ENCODE peak calls at places on chromosomes 11 and 22, in six cellular contexts. C is colonic mucosa, S is GM23248, X is PC-3, J is fibroblast of lung, U is K562. A is an unnamed sample. For H3K4me1, the result is how much of the 10 kb centered on the place peaks cover.

GRCh38 chr22:46287873-46288751 is 8.6 kb upstream of the GTSE1 start:
- DNase-seq in C (no peak), S (no peak), X (no peak), J (no peak), U (no peak), A (no peak)

GRCh38 chr11:86676533-86677154 is 4.2 kb upstream of the ME3 start:
- DNase-seq in C (no peak), S (peak), X (peak), J (no peak), U (peak), A (peak)

GRCh38 chr11:33544593-33545373 is 155.8 kb downstream of the C11orf91 start:
- DNase-seq in C (no peak), S (no peak), X (peak), J (no peak), U (no peak), A (no peak)

GRCh38 chr11:7964873-7965272 is 374 bp downstream of the NLRP10 start:
- DNase-seq in C (no peak), S (peak), X (peak), J (peak), U (no peak), A (no peak)

GRCh38 chr11:4066960-4067359 is 27.6 kb upstream of the RRM1 start:
- DNase-seq in C (no peak), S (no peak), X (no peak), J (no peak), U (no peak), A (peak)

GRCh38 chr11:720017-720641 is 14.1 kb downstream of the EPS8L2 start:
- DNase-seq in C (no peak), S (no peak), X (no peak), J (no peak), U (peak), A (no peak)

GRCh38 chr22:46002757-46003270 is 25.9 kb upstream of the WNT7B start:
- DNase-seq in C (no peak), S (peak), X (peak), J (peak), U (no peak), A (no peak)

GRCh38 chr11:79422866-79423265 is 18.0 kb downstream of the TENM4 start:
- DNase-seq in C (no peak), S (no peak), X (no peak), J (no peak), U (no peak), A (no peak)

GRCh38 chr11:86438685-86439084 is 64.0 kb downstream of the CCDC81 start:
- DNase-seq in C (no peak), S (no peak), X (peak), J (peak), U (no peak), A (no peak)

DNA sequence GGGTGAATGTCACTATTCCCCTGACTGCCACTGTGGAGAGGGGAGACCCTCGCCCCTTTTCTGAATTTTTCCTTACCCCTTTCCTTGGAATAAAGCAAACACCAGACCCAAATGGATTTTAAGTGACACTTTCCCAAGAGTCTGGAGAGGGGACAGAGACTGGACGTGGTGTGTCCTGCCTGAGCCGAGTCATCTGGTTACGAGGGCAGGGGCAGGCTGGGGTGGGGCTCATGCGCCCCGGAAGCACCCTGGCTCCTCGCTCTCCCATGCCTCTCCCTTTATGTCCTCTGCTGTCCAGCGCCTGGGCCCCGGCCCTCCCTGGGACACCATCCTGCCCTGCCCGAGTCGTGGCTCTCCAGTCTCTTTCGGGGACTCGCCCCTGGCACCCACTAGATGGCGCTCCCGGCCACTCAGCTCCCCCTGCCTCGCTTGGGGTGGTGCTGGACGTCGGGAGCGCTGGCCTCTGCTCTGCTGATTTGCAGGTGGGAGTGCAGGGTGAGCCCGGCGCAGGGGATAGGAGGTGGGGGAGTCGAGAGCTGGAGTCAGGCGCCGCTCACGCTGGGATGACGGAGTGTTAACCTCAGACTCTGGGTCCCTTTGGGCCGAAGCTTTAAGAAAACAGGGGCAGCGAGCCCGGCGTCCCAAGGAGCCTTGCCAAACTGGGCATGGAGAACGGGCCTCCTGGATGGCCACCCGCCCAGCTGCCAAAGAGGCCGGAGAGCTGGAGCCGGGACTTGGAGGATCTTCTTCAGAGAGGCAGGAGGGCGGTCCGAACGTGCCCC is 89.8 kb downstream of the RPS6KA4 start:
- DNase-seq in C (peak), S (peak), X (peak), J (peak), U (peak), A (peak)
- H3K4me3 ChIP-seq in C (peak), S (peak), X (peak), J (peak), U (peak), A (peak)

GRCh38 chr11:21541226-21541625 is 651.7 kb upstream of the ANO5 start:
- DNase-seq in C (no peak), S (no peak), X (no peak), J (no peak), U (no peak), A (no peak)

GRCh38 chr11:21546715-21547114 is 646.2 kb upstream of the ANO5 start:
- DNase-seq in C (no peak), S (no peak), X (no peak), J (no peak), U (no peak), A (no peak)

DNA sequence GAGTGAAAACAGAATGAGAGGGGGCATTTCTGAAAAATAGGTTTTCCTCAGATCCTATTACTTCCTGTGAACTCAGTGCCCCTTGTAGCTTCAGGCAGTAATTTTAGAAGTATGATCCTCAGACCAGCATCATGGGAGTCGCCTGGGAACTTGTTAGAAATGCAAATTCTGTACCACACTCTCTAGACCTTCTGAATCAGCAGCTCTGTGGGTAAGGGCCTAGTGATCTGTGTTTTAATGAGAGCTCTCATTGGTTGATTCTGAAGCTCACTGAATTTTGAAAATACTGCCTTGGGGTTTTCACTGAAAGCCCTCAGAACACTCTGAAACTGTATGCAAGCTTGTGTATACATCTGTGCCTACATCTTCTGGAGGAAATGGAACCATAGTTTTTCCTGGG is 647.2 kb upstream of the ANO5 start:
- DNase-seq in C (no peak), S (no peak), X (no peak), J (no peak), U (no peak), A (no peak)
- H3K4me1 ChIP-seq in C (under half), S (under half), X (under half), J (under half), U (under half), A (under half)

DNA sequence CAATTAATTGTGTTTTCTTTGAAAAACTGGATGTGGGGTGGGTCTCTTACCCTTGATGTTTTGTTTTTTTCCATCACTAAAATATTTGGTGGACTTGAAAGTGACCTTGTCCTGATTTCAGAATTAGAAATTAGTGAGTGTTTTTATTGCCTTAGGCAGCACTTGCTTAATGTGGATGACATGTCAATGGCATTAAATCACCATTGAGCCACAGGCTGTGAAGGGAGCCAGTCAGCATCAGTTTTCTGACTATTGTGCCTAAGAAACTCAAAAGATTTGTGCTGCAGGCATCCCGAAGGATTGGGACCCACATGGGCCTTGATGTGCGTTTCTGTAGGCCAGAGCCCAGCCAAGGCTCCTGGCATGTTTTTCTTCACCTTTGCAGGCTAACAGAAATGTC is 53.8 kb downstream of the SWAP70 start:
- DNase-seq in C (no peak), S (peak), X (peak), J (no peak), U (no peak), A (no peak)
- H3K9ac ChIP-seq in C (no peak), S (no peak), X (no peak), J (no peak), U (no peak), A (no peak)

DNA sequence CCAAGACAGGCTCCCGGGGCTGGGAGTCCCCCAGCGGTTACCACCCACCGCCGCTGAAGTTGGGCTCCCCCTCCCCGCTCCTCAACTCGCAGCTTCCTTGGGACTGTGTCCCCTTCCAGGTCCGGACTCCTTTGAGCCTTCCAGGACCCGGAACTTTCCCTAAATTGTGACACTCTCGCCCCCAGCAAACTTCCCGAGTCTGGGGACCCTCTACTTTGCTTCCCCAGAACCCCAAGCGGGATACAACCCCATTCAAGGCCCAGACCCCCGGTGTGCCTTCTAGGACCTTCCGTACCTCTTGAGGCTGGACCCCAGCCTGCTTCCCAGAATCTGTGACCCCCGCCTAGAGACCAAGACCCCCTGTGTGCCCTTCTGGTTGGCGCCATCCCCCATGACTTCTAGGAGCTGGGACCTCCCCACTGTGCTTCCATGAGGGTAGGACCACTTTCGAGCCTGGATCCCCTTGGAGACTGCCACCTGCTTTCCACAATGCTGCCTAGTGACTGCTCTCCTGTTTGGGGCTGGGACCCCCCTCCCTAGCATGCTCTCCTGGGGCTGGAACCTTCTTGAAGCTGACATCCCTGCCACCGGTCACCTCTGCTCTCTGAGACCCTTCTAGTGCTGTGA is 602 bp downstream of the MYRF start:
- DNase-seq in C (no peak), S (no peak), X (no peak), J (no peak), U (peak), A (no peak)
- H3K4me3 ChIP-seq in C (peak), S (peak), X (peak), J (peak), U (peak), A (peak)

A was measured in endodermal cell.